ENCODE peak calls at places on chromosomes 4 and X, in nine cellular contexts. E is RCC 7860; Q is central memory CD4-positive, alpha-beta T cell; F is posterior vena cava; U is C1 segment of cervical spinal cord; R is coronary artery; I is activated gamma-delta T cell treated with Interleukin-2 at 50 U/mL for 16 hours; O is spleen; S is activated T-cell treated with anti-CD3 and anti-CD28 coated beads for 1 hour. M is an unnamed sample.

GRCh38 chr4:20813698-20814097 is 113.4 kb downstream of the PACRGL start:
- DNase-seq in O (no peak), U (no peak), F (no peak), R (no peak), I (no peak), S (no peak), E (no peak), Q (no peak), M (no peak)

GRCh38 chr4:622071-622995 is 3.0 kb upstream of the PDE6B start:
- DNase-seq in R (no peak), Q (no peak), U (no peak), I (no peak), S (no peak), E (no peak), O (peak), F (peak), M (no peak)

GRCh38 chr4:26263165-26263564 is 57.6 kb upstream of the RBPJ start:
- DNase-seq in E (no peak), U (no peak), F (no peak), I (no peak), Q (no peak), O (no peak), S (no peak), R (no peak), M (no peak)

GRCh38 chr4:105387466-105387865 is 86.4 kb downstream of the PPA2 start:
- DNase-seq in Q (no peak), U (no peak), E (no peak), F (no peak), O (no peak), R (no peak), S (no peak), I (no peak), M (no peak)

GRCh38 chr4:37562592-37562991 is 123.6 kb downstream of the RELL1 start:
- DNase-seq in R (no peak), Q (no peak), E (peak), F (no peak), O (no peak), I (no peak), S (no peak), U (no peak), M (no peak)

GRCh38 chrX:19842542-19842941 is 44.9 kb downstream of the SH3KBP1 start:
- DNase-seq in S (no peak), E (no peak), R (peak), Q (no peak), F (no peak), I (no peak), U (no peak), O (no peak), M (no peak)

GRCh38 chr4:13524504-13525243 is 19.6 kb downstream of the NKX3-2 start:
- DNase-seq in U (no peak), Q (no peak), I (no peak), S (no peak), E (no peak), O (peak), F (no peak), R (no peak), M (no peak)

GRCh38 chr4:125750399-125750798 is 435.6 kb downstream of the FAT4 start:
- DNase-seq in U (no peak), I (no peak), E (no peak), R (no peak), O (no peak), S (no peak), Q (no peak), F (no peak), M (no peak)

GRCh38 chr4:3830774-3831528 is 64.8 kb downstream of the ADRA2C start:
- DNase-seq in I (no peak), Q (no peak), R (no peak), E (no peak), S (no peak), F (no peak), O (no peak), U (no peak), M (peak)